ENCODE peak calls at places on chromosomes 3 and 15, in seven cellular contexts. Z is IMR-90, I is neuronal stem cell, Y is H9, M is H1, H is mesenchymal stem cell, T is trophoblast cell. X is an unnamed sample.

GRCh38 chr15:89494941-89495637 is 1.3 kb downstream of the RHCG start:
- DNase-seq in Z (no peak), I (peak; percentile 32), Y (peak; percentile 51), M (peak; percentile 78), H (no peak), T (peak; percentile 65), X (peak; percentile 30)

GRCh38 chr3:194003128-194004057 is 132.6 kb upstream of the HES1 start:
- DNase-seq in Z (peak; percentile 87), I (peak; percentile 47), Y (peak; percentile 64), M (peak; percentile 65), H (peak; percentile 99), T (peak; percentile 74), X (peak; percentile 89)

GRCh38 chr15:49758456-49758855 is 137.6 kb downstream of the DTWD1 start:
- DNase-seq in Z (peak; percentile 5), I (no peak), Y (no peak), M (no peak), H (peak; percentile 18), T (no peak), X (no peak)

GRCh38 chr3:23206371-23206770 is 3.2 kb downstream of the UBE2E2 start:
- DNase-seq in Z (no peak), I (no peak), Y (no peak), M (no peak), H (no peak), T (no peak), X (no peak)

GRCh38 chr15:98304366-98304765 is 343.9 kb downstream of the ARRDC4 start:
- DNase-seq in Z (no peak), I (no peak), Y (no peak), M (no peak), H (no peak), T (no peak), X (no peak)

GRCh38 chr3:187197255-187197654 is at the start of gene RTP1:
- DNase-seq in Z (no peak), I (peak; percentile 17), Y (peak; percentile 56), M (no peak), H (no peak), T (no peak), X (peak; percentile 44)

GRCh38 chr15:63752075-63752684 is 81.6 kb downstream of the HERC1 start:
- DNase-seq in Z (peak; percentile 65), I (no peak), Y (no peak), M (no peak), H (peak; percentile 63), T (peak; percentile 80), X (peak; percentile 61)

GRCh38 chr3:41296556-41296955 is 97.3 kb downstream of the CTNNB1 start:
- DNase-seq in Z (no peak), I (no peak), Y (no peak), M (no peak), H (no peak), T (no peak), X (no peak)

GRCh38 chr3:187465503-187465902 is 97.3 kb downstream of the RTP4 start:
- DNase-seq in Z (no peak), I (no peak), Y (peak; percentile 59), M (no peak), H (no peak), T (no peak), X (no peak)

GRCh38 chr15:87419341-87419740 is 837.2 kb downstream of the NTRK3 start:
- DNase-seq in Z (no peak), I (no peak), Y (no peak), M (no peak), H (no peak), T (no peak), X (no peak)

GRCh38 chr3:131535131-131535530 is 32.4 kb upstream of the MRPL3 start:
- DNase-seq in Z (peak; percentile 16), I (no peak), Y (no peak), M (no peak), H (no peak), T (no peak), X (no peak)

GRCh38 chr15:77034620-77035467 is 36.1 kb downstream of the TSPAN3 start:
- DNase-seq in Z (no peak), I (no peak), Y (peak; percentile 58), M (peak; percentile 91), H (no peak), T (no peak), X (no peak)

GRCh38 chr3:31106912-31107311 is 212.5 kb upstream of the GADL1 start:
- DNase-seq in Z (no peak), I (no peak), Y (no peak), M (no peak), H (no peak), T (peak; percentile 28), X (no peak)

GRCh38 chr3:111956995-111957736 is 21.7 kb upstream of the ABHD10 start:
- DNase-seq in Z (no peak), I (no peak), Y (peak; percentile 32), M (no peak), H (no peak), T (no peak), X (no peak)

GRCh38 chr3:36892457-36893136 is 52.3 kb downstream of the TRANK1 start:
- DNase-seq in Z (no peak), I (no peak), Y (no peak), M (peak; percentile 24), H (no peak), T (no peak), X (no peak)

GRCh38 chr3:125401402-125401801 is 26.3 kb upstream of the ZNF148 start:
- DNase-seq in Z (peak; percentile 48), I (no peak), Y (no peak), M (no peak), H (no peak), T (peak; percentile 87), X (peak; percentile 19)

GRCh38 chr15:81194723-81195122 is 2.0 kb upstream of the IL16 start:
- DNase-seq in Z (no peak), I (no peak), Y (no peak), M (no peak), H (no peak), T (no peak), X (no peak)

GRCh38 chr3:122233109-122233952 is 49.9 kb downstream of the CASR start:
- DNase-seq in Z (no peak), I (no peak), Y (no peak), M (no peak), H (no peak), T (peak; percentile 75), X (no peak)

GRCh38 chr3:84987709-84988504 is 29.1 kb downstream of the CADM2 start:
- DNase-seq in Z (no peak), I (no peak), Y (no peak), M (no peak), H (no peak), T (no peak), X (no peak)

GRCh38 chr3:70531838-70532489 is 219.5 kb upstream of the MDFIC2 start:
- DNase-seq in Z (no peak), I (no peak), Y (peak; percentile 43), M (no peak), H (no peak), T (peak; percentile 55), X (peak; percentile 31)

GRCh38 chr3:55014081-55014480 is 86.2 kb upstream of the LRTM1 start:
- DNase-seq in Z (peak; percentile 25), I (no peak), Y (no peak), M (no peak), H (peak; percentile 7), T (no peak), X (no peak)

GRCh38 chr3:66754613-66755012 is 243.5 kb upstream of the KBTBD8 start:
- DNase-seq in Z (no peak), I (no peak), Y (no peak), M (no peak), H (no peak), T (no peak), X (no peak)

GRCh38 chr3:66751842-66752241 is 246.3 kb upstream of the KBTBD8 start:
- DNase-seq in Z (no peak), I (no peak), Y (no peak), M (no peak), H (no peak), T (no peak), X (no peak)

GRCh38 chr3:66756468-66757036 is 241.6 kb upstream of the KBTBD8 start:
- DNase-seq in Z (peak; percentile 40), I (no peak), Y (no peak), M (no peak), H (no peak), T (peak; percentile 46), X (no peak)

GRCh38 chr3:66753670-66754069 is 244.4 kb upstream of the KBTBD8 start:
- DNase-seq in Z (no peak), I (no peak), Y (no peak), M (no peak), H (no peak), T (no peak), X (no peak)

DNA sequence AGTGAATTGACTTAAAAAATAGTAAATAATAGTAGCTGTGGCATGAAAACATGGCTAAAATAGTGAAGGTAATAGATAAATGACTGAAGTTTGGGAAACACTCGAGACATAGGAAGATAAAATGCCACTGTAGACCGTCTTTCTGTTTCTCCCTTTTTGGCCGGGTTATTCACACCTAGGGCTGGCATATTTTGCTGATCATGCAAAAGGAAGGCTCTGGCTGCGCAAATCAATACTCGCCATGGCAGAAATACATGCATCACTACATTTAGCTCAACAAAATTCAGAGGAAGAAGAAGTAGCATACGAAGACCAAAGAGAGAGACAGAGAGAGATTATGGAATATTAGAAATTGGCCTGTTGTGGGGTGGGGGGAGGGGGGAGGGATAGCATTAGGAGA is 242.2 kb upstream of the KBTBD8 start:
- DNase-seq in Z (no peak), I (no peak), Y (no peak), M (no peak), H (no peak), T (no peak), X (no peak)
- H2BK5ac ChIP-seq in Z (no peak overlapping the region), I (no peak overlapping the region), Y (no peak overlapping the region), M (no peak overlapping the region), H (no peak overlapping the region), T (no peak overlapping the region), X (no peak overlapping the region)

GRCh38 chr3:130508970-130509369 is 8.0 kb upstream of the COL6A6 start:
- DNase-seq in Z (no peak), I (no peak), Y (no peak), M (no peak), H (no peak), T (no peak), X (no peak)

GRCh38 chr3:130517541-130517940 is 564 bp downstream of the COL6A6 start:
- DNase-seq in Z (no peak), I (no peak), Y (no peak), M (no peak), H (no peak), T (no peak), X (no peak)

GRCh38 chr3:130515755-130516154 is 1.2 kb upstream of the COL6A6 start:
- DNase-seq in Z (no peak), I (no peak), Y (no peak), M (no peak), H (no peak), T (no peak), X (no peak)

GRCh38 chr3:130516645-130517512 is at the start of gene COL6A6:
- DNase-seq in Z (no peak), I (no peak), Y (peak; percentile 43), M (peak; percentile 63), H (no peak), T (no peak), X (peak; percentile 49)

GRCh38 chr3:130514671-130515070 is 2.3 kb upstream of the COL6A6 start:
- DNase-seq in Z (no peak), I (no peak), Y (no peak), M (no peak), H (no peak), T (no peak), X (no peak)
- H2BK120ac ChIP-seq in Z (no peak overlapping the region), I (no peak overlapping the region), Y (no peak overlapping the region), M (no peak overlapping the region), H (no peak overlapping the region), T (no peak overlapping the region), X (no peak overlapping the region)

GRCh38 chr15:36370735-36371115 is 208.7 kb upstream of the CDIN1 start:
- DNase-seq in Z (peak; percentile 88), I (no peak), Y (no peak), M (no peak), H (peak; percentile 62), T (peak; percentile 84), X (peak; percentile 19)
- H2BK5ac ChIP-seq in Z (peak overlapping the region; percentile 96), I (no peak overlapping the region), Y (no peak overlapping the region), M (no peak overlapping the region), H (no peak overlapping the region), T (no peak overlapping the region), X (no peak overlapping the region)

GRCh38 chr15:101086394-101087171 is 165.3 kb downstream of the CHSY1 start:
- DNase-seq in Z (no peak), I (no peak), Y (no peak), M (no peak), H (no peak), T (peak; percentile 79), X (no peak)
- H2BK120ac ChIP-seq in Z (no peak overlapping the region), I (peak overlapping the region; percentile 77), Y (no peak overlapping the region), M (no peak overlapping the region), H (no peak overlapping the region), T (no peak overlapping the region), X (no peak overlapping the region)

X was measured in mesendoderm.